ENCODE peak calls at places on chromosomes 16 and 17, in eight cellular contexts. Q is cardiac muscle cell, W is HL-60, I is heart left ventricle, N is OCI-LY7, J is GM23338, X is foreskin keratinocyte, E is hepatocyte. F is an unnamed sample.

GRCh38 chr17:16282522-16282921 is 65.5 kb downstream of the PIGL start:
- DNase-seq in Q (peak; percentile 78), W (no peak), I (no peak), N (no peak), J (no peak), X (peak; percentile 87), E (no peak), F (peak; percentile 72)

GRCh38 chr17:12622726-12623125 is 43.0 kb upstream of the MYOCD start:
- DNase-seq in Q (peak; percentile 26), W (no peak), I (no peak), N (no peak), J (no peak), X (no peak), E (peak; percentile 21), F (no peak)

GRCh38 chr16:24610421-24610765 is 71.0 kb downstream of the RBBP6 start:
- DNase-seq in Q (peak; percentile 71), W (peak; percentile 14), I (peak; percentile 8), N (no peak), J (peak; percentile 73), X (peak; percentile 14), E (peak; percentile 32), F (no peak)

GRCh38 chr17:74326506-74326905 is 480 bp downstream of the KIF19 start:
- DNase-seq in Q (no peak), W (no peak), I (no peak), N (no peak), J (peak; percentile 33), X (no peak), E (no peak), F (no peak)

GRCh38 chr17:74734256-74734655 is 2.8 kb upstream of the RAB37 start:
- DNase-seq in Q (no peak), W (no peak), I (no peak), N (no peak), J (no peak), X (no peak), E (no peak), F (no peak)

GRCh38 chr17:81960130-81960958 is 643 bp downstream of the NOTUM start:
- DNase-seq in Q (no peak), W (no peak), I (no peak), N (no peak), J (peak; percentile 66), X (no peak), E (no peak), F (no peak)

GRCh38 chr16:87145181-87146176 is 171.7 kb downstream of the C16orf95 start:
- DNase-seq in Q (peak; percentile 84), W (no peak), I (no peak), N (no peak), J (no peak), X (no peak), E (no peak), F (peak; percentile 30)

GRCh38 chr16:89430436-89431157 is 59.8 kb downstream of the ANKRD11 start:
- DNase-seq in Q (no peak), W (no peak), I (no peak), N (no peak), J (no peak), X (no peak), E (peak; percentile 66), F (no peak)

GRCh38 chr17:82351254-82351712 is 7.8 kb upstream of the TEX19 start:
- DNase-seq in Q (no peak), W (no peak), I (no peak), N (peak; percentile 98), J (no peak), X (no peak), E (no peak), F (no peak)

GRCh38 chr17:27855454-27855853 is 37.7 kb downstream of the LYRM9 start:
- DNase-seq in Q (no peak), W (no peak), I (no peak), N (no peak), J (no peak), X (no peak), E (no peak), F (no peak)

GRCh38 chr17:68288804-68289203 is 2.1 kb downstream of the SLC16A6 start:
- DNase-seq in Q (no peak), W (peak; percentile 76), I (no peak), N (peak; percentile 78), J (peak; percentile 59), X (no peak), E (no peak), F (no peak)

GRCh38 chr17:46929413-46929812 is 6.5 kb downstream of the GOSR2 start:
- DNase-seq in Q (no peak), W (no peak), I (no peak), N (no peak), J (no peak), X (peak; percentile 89), E (peak; percentile 46), F (peak; percentile 60)

GRCh38 chr16:59854846-59855439 is 1120.8 kb upstream of the GOT2 start:
- DNase-seq in Q (no peak), W (no peak), I (no peak), N (no peak), J (no peak), X (no peak), E (no peak), F (no peak)

GRCh38 chr17:42428141-42428944 is 5.3 kb upstream of the CAVIN1 start:
- DNase-seq in Q (peak; percentile 94), W (peak; percentile 67), I (no peak), N (peak; percentile 74), J (peak; percentile 94), X (peak; percentile 99), E (peak; percentile 89), F (peak; percentile 95)

GRCh38 chr17:45814622-45815606 is 29.8 kb upstream of the SPPL2C start:
- DNase-seq in Q (no peak), W (no peak), I (no peak), N (no peak), J (no peak), X (no peak), E (no peak), F (no peak)

GRCh38 chr16:84780977-84781376 is 38.8 kb upstream of the CRISPLD2 start:
- DNase-seq in Q (no peak), W (no peak), I (no peak), N (no peak), J (no peak), X (no peak), E (no peak), F (no peak)

GRCh38 chr17:64373722-64374121 is 16.9 kb downstream of the PECAM1 start:
- DNase-seq in Q (no peak), W (no peak), I (no peak), N (no peak), J (no peak), X (no peak), E (no peak), F (no peak)

GRCh38 chr16:89017956-89018604 is 41.1 kb upstream of the CBFA2T3 start:
- DNase-seq in Q (no peak), W (no peak), I (no peak), N (no peak), J (no peak), X (no peak), E (no peak), F (no peak)

GRCh38 chr17:2503627-2504026 is 8.1 kb downstream of the METTL16 start:
- DNase-seq in Q (no peak), W (no peak), I (no peak), N (no peak), J (no peak), X (no peak), E (no peak), F (no peak)

GRCh38 chr16:57264950-57265371 is 19.5 kb downstream of the PLLP start:
- DNase-seq in Q (no peak), W (no peak), I (no peak), N (no peak), J (no peak), X (no peak), E (no peak), F (no peak)

GRCh38 chr17:57739402-57740224 is 5.5 kb downstream of the CCDC182 start:
- DNase-seq in Q (peak; percentile 21), W (peak; percentile 29), I (no peak), N (peak; percentile 69), J (peak; percentile 77), X (peak; percentile 50), E (peak; percentile 58), F (peak; percentile 50)

GRCh38 chr17:28363186-28363585 is 1.8 kb downstream of the SEBOX start:
- DNase-seq in Q (no peak), W (no peak), I (no peak), N (no peak), J (no peak), X (no peak), E (no peak), F (no peak)

GRCh38 chr17:42181851-42182207 is 887 bp upstream of the KCNH4 start:
- DNase-seq in Q (no peak), W (no peak), I (no peak), N (no peak), J (no peak), X (no peak), E (no peak), F (no peak)

GRCh38 chr17:29585080-29585751 is 4.2 kb downstream of the GIT1 start:
- DNase-seq in Q (peak; percentile 45), W (no peak), I (peak; percentile 69), N (peak; percentile 51), J (peak; percentile 41), X (no peak), E (no peak), F (no peak)
- H3K27ac ChIP-seq in Q (no peak overlapping the region), W (peak overlapping the region; percentile 2), I (peak overlapping the region; percentile 89), N (peak overlapping the region; percentile 50), J (peak overlapping the region; percentile 72), X (no peak overlapping the region), E (no peak overlapping the region), F (peak overlapping the region; percentile 99)

GRCh38 chr17:18064053-18064452 is 23.7 kb upstream of the DRG2 start:
- DNase-seq in Q (no peak), W (no peak), I (no peak), N (no peak), J (no peak), X (no peak), E (no peak), F (no peak)
- TF ChIP-seq CTCF in Q (no peak), W (no peak), I (no peak), N (no peak), J (no peak), X (no peak), E (no peak), F (no peak)

GRCh38 chr17:66264696-66265095 is 35.5 kb upstream of the APOH start:
- DNase-seq in Q (no peak), W (no peak), I (no peak), N (no peak), J (no peak), X (no peak), E (no peak), F (no peak)
- H3K27ac ChIP-seq in Q (no peak overlapping the region), W (no peak overlapping the region), I (no peak overlapping the region), N (no peak overlapping the region), J (no peak overlapping the region), X (no peak overlapping the region), E (no peak overlapping the region), F (no peak overlapping the region)

DNA sequence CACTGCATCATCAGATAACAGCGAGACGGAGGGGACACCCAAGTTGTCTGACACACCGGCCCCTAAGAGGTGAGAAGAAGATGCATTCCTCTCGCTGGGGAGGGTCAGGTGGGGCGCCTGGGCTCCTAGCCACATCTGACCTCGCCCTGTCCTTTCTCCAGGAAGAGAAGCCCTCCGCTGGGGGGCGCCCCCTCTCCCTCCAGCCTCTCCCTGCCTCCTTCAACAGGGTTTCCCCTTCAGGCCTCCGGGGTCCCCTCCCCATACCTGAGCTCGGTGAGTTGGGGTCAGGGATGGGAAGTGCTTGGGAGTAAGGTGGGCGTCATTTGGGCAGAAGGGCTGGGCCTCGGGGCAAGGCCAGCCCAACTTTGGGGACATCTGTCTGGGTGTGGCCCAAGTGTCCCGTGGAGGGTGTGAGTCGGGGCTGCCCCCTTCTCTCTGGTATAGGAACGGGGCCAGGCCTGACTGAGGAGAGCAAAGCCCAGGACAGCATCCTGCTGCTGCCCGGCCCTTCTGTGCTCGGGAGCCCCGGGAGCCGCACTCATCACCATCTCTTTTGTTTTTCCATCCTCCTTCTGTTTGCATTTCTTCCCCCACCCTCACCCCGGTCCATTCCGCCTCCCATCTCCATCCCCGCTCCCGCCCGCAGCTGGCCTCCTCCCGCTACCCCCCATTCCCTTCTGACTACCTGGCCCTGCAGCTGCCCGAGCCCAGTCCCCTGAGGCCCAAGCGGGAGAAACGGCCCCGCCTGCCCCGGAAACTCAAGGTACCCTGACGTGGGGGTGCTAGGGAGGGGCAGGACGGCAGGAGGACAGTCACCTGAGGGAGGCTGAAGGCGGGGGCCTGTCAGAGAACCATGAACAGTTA is 5.0 kb downstream of the INO80E start:
- DNase-seq in Q (no peak), W (no peak), I (no peak), N (no peak), J (peak; percentile 88), X (no peak), E (no peak), F (no peak)
- TF ChIP-seq CTCF in Q (no peak), W (no peak), I (no peak), N (no peak), J (peak; percentile 72), X (peak; percentile 16), E (no peak), F (no peak)